ENCODE peak calls at places on chromosome 14, in seven cellular contexts. One of them, this sample, is unnamed.

GRCh38 chr14:37610945-37611523 is 15.6 kb downstream of the TTC6 start:
- DNase-seq in neural progenitor cell: no peak
- DNase-seq in H9: no peak
- DNase-seq in GM12878: no peak
- DNase-seq in HCT116: no peak
- DNase-seq in mesenchymal stem cell: no peak
- DNase-seq in GM23248: no peak
- DNase-seq in this sample: no peak

GRCh38 chr14:37946819-37947218 is 260.9 kb upstream of the SSTR1 start:
- DNase-seq in GM23248: no peak
- DNase-seq in GM12878: no peak
- DNase-seq in mesenchymal stem cell: no peak
- DNase-seq in H9: no peak
- DNase-seq in neural progenitor cell: no peak
- DNase-seq in HCT116: no peak
- DNase-seq in this sample: no peak

GRCh38 chr14:92093320-92093719 is 13.1 kb downstream of the ATXN3 start:
- DNase-seq in GM12878: no peak
- DNase-seq in neural progenitor cell: peak
- DNase-seq in GM23248: peak
- DNase-seq in HCT116: no peak
- DNase-seq in H9: no peak
- DNase-seq in mesenchymal stem cell: peak
- DNase-seq in this sample: peak

GRCh38 chr14:74682169-74682952 is 30.5 kb downstream of the AREL1 start:
- DNase-seq in HCT116: no peak
- DNase-seq in mesenchymal stem cell: no peak
- DNase-seq in GM12878: no peak
- DNase-seq in neural progenitor cell: no peak
- DNase-seq in H9: no peak
- DNase-seq in GM23248: no peak
- DNase-seq in this sample: no peak

GRCh38 chr14:85463512-85463911 is 66.4 kb upstream of the FLRT2 start:
- DNase-seq in GM23248: no peak
- DNase-seq in HCT116: no peak
- DNase-seq in mesenchymal stem cell: no peak
- DNase-seq in neural progenitor cell: no peak
- DNase-seq in H9: no peak
- DNase-seq in GM12878: no peak
- DNase-seq in this sample: no peak

GRCh38 chr14:105664691-105665090 is 138.3 kb downstream of the TMEM121 start:
- DNase-seq in GM12878: no peak
- DNase-seq in HCT116: no peak
- DNase-seq in H9: no peak
- DNase-seq in neural progenitor cell: no peak
- DNase-seq in GM23248: no peak
- DNase-seq in mesenchymal stem cell: no peak
- DNase-seq in this sample: no peak

GRCh38 chr14:61280092-61280525 is 1.0 kb downstream of the TMEM30B start:
- DNase-seq in H9: no peak
- DNase-seq in GM12878: no peak
- DNase-seq in HCT116: no peak
- DNase-seq in mesenchymal stem cell: no peak
- DNase-seq in neural progenitor cell: no peak
- DNase-seq in GM23248: no peak
- DNase-seq in this sample: no peak

GRCh38 chr14:63492391-63492790 is 50.8 kb downstream of the PPP2R5E start:
- DNase-seq in HCT116: no peak
- DNase-seq in mesenchymal stem cell: peak
- DNase-seq in GM12878: no peak
- DNase-seq in GM23248: peak
- DNase-seq in neural progenitor cell: no peak
- DNase-seq in H9: no peak
- DNase-seq in this sample: no peak

GRCh38 chr14:98345186-98345585 is 926.8 kb downstream of the BCL11B start:
- DNase-seq in mesenchymal stem cell: no peak
- DNase-seq in neural progenitor cell: no peak
- DNase-seq in GM12878: no peak
- DNase-seq in HCT116: no peak
- DNase-seq in H9: no peak
- DNase-seq in GM23248: no peak
- DNase-seq in this sample: no peak

GRCh38 chr14:74239848-74240793 is 872 bp downstream of the VSX2 start:
- DNase-seq in neural progenitor cell: peak
- DNase-seq in GM23248: peak
- DNase-seq in mesenchymal stem cell: peak
- DNase-seq in H9: no peak
- DNase-seq in HCT116: no peak
- DNase-seq in GM12878: no peak
- DNase-seq in this sample: no peak

GRCh38 chr14:84401631-84402030 is 1128.3 kb upstream of the FLRT2 start:
- DNase-seq in mesenchymal stem cell: no peak
- DNase-seq in GM23248: no peak
- DNase-seq in HCT116: no peak
- DNase-seq in neural progenitor cell: no peak
- DNase-seq in GM12878: no peak
- DNase-seq in H9: no peak
- DNase-seq in this sample: no peak

GRCh38 chr14:30974628-30975027 is 50.8 kb upstream of the AP4S1 start:
- DNase-seq in H9: no peak
- DNase-seq in GM23248: peak
- DNase-seq in mesenchymal stem cell: peak
- DNase-seq in neural progenitor cell: no peak
- DNase-seq in HCT116: no peak
- DNase-seq in GM12878: no peak
- DNase-seq in this sample: no peak

GRCh38 chr14:54486685-54487084 is 2.1 kb downstream of the GMFB start:
- DNase-seq in GM23248: no peak
- DNase-seq in H9: no peak
- DNase-seq in neural progenitor cell: no peak
- DNase-seq in HCT116: no peak
- DNase-seq in GM12878: no peak
- DNase-seq in mesenchymal stem cell: no peak
- DNase-seq in this sample: no peak

GRCh38 chr14:61475316-61475715 is 153.9 kb downstream of the PRKCH start:
- DNase-seq in mesenchymal stem cell: peak
- DNase-seq in HCT116: peak
- DNase-seq in GM12878: no peak
- DNase-seq in GM23248: peak
- DNase-seq in neural progenitor cell: peak
- DNase-seq in H9: no peak
- DNase-seq in this sample: peak

GRCh38 chr14:28303248-28303647 is 463.3 kb upstream of the FOXG1 start:
- DNase-seq in GM12878: no peak
- DNase-seq in mesenchymal stem cell: no peak
- DNase-seq in GM23248: no peak
- DNase-seq in HCT116: no peak
- DNase-seq in H9: no peak
- DNase-seq in neural progenitor cell: no peak
- DNase-seq in this sample: no peak

GRCh38 chr14:24441904-24442239 is 704 bp downstream of the SDR39U1 start:
- DNase-seq in mesenchymal stem cell: no peak
- DNase-seq in HCT116: no peak
- DNase-seq in GM12878: no peak
- DNase-seq in H9: no peak
- DNase-seq in GM23248: peak
- DNase-seq in neural progenitor cell: no peak
- DNase-seq in this sample: no peak

GRCh38 chr14:65352964-65353530 is 59.5 kb upstream of the FUT8 start:
- DNase-seq in neural progenitor cell: no peak
- DNase-seq in mesenchymal stem cell: no peak
- DNase-seq in GM12878: no peak
- DNase-seq in GM23248: peak
- DNase-seq in HCT116: peak
- DNase-seq in H9: no peak
- DNase-seq in this sample: peak

GRCh38 chr14:59788176-59788575 is 82.4 kb downstream of the RTN1 start:
- DNase-seq in neural progenitor cell: no peak
- DNase-seq in mesenchymal stem cell: no peak
- DNase-seq in H9: no peak
- DNase-seq in GM23248: no peak
- DNase-seq in GM12878: no peak
- DNase-seq in HCT116: no peak
- DNase-seq in this sample: no peak

GRCh38 chr14:34103176-34103575 is 152.3 kb upstream of the EGLN3 start:
- DNase-seq in GM12878: no peak
- DNase-seq in HCT116: no peak
- DNase-seq in mesenchymal stem cell: no peak
- DNase-seq in H9: no peak
- DNase-seq in neural progenitor cell: peak
- DNase-seq in GM23248: no peak
- DNase-seq in this sample: no peak

GRCh38 chr14:64718762-64719161 is 14.5 kb downstream of the PLEKHG3 start:
- DNase-seq in GM23248: no peak
- DNase-seq in neural progenitor cell: no peak
- DNase-seq in GM12878: no peak
- DNase-seq in mesenchymal stem cell: no peak
- DNase-seq in HCT116: no peak
- DNase-seq in H9: no peak
- DNase-seq in this sample: no peak

GRCh38 chr14:103904493-103905107 is 23.7 kb upstream of the TDRD9 start:
- DNase-seq in GM23248: no peak
- DNase-seq in HCT116: no peak
- DNase-seq in neural progenitor cell: no peak
- DNase-seq in mesenchymal stem cell: no peak
- DNase-seq in GM12878: no peak
- DNase-seq in H9: no peak
- DNase-seq in this sample: no peak

GRCh38 chr14:102424520-102424919 is 61.8 kb downstream of the TECPR2 start:
- DNase-seq in mesenchymal stem cell: no peak
- DNase-seq in GM12878: no peak
- DNase-seq in H9: no peak
- DNase-seq in GM23248: no peak
- DNase-seq in neural progenitor cell: no peak
- DNase-seq in HCT116: no peak
- DNase-seq in this sample: no peak

GRCh38 chr14:102430212-102430908 is 67.6 kb downstream of the TECPR2 start:
- DNase-seq in GM12878: no peak
- DNase-seq in GM23248: no peak
- DNase-seq in HCT116: no peak
- DNase-seq in H9: no peak
- DNase-seq in mesenchymal stem cell: no peak
- DNase-seq in neural progenitor cell: no peak
- DNase-seq in this sample: no peak

GRCh38 chr14:102427642-102428041 is 64.9 kb downstream of the TECPR2 start:
- DNase-seq in HCT116: no peak
- DNase-seq in GM12878: no peak
- DNase-seq in neural progenitor cell: no peak
- DNase-seq in GM23248: no peak
- DNase-seq in mesenchymal stem cell: no peak
- DNase-seq in H9: no peak
- DNase-seq in this sample: no peak

GRCh38 chr14:102424923-102425322 is 62.2 kb downstream of the TECPR2 start:
- DNase-seq in H9: peak
- DNase-seq in neural progenitor cell: no peak
- DNase-seq in mesenchymal stem cell: no peak
- DNase-seq in GM23248: no peak
- DNase-seq in HCT116: no peak
- DNase-seq in GM12878: no peak
- DNase-seq in this sample: no peak

DNA sequence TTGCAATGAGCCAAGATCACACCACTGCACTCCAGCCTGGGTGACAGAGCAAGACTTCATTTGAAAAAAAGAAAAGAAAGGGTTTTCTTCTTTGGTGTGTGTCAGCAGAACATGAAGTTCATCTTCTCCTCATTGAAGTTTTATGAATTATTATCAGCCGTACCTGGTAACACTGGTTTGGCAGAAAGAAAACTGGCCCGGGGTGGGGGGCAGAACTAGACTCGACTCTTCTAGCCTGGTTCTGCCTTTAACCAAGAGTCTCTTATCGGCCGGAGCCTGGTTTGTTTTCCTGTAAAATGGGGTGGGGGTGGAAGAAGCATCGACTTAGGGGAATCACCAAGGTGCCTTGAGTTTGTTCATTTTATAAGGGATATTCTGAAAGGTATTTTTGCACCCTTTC is 64.1 kb downstream of the TECPR2 start:
- DNase-seq in GM12878: no peak
- DNase-seq in GM23248: no peak
- DNase-seq in H9: no peak
- DNase-seq in mesenchymal stem cell: no peak
- DNase-seq in HCT116: no peak
- DNase-seq in neural progenitor cell: no peak
- DNase-seq in this sample: no peak
- H3K9ac ChIP-seq in GM12878: no peak
- H3K9ac ChIP-seq in GM23248: no peak
- H3K9ac ChIP-seq in H9: no peak
- H3K9ac ChIP-seq in mesenchymal stem cell: no peak
- H3K9ac ChIP-seq in HCT116: no peak
- H3K9ac ChIP-seq in neural progenitor cell: no peak
- H3K9ac ChIP-seq in this sample: no peak

DNA sequence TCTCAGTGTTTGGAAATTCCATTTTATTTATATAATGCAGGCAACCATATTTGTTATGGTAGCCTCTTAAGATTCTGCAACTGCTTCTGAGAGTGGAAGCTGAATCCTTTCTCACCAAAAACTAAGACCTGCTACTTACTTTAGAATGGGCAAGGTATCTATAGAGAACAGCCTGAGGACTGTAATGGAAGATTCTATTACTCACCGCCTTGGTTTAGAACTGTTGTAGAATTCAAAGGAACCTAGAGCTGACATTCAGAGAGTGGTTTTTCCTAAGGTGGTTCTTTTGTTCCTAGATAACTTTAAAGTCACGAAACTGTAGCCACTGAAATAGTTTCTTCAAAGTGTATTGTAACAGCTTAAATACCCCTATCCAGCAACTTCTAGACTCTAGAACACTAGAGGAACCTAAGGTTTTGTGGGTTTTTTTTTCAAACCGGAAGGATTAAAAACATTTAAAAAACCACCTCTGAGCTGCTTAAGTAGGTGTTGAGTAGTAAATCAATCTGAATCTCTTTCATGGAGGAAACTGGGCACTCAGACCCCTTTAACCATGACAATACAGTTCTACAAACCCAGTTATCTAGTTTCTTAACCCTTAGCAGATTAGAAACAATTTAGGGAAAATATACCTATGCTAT is 4.2 kb downstream of the TDP1 start:
- DNase-seq in H9: no peak
- DNase-seq in neural progenitor cell: no peak
- DNase-seq in GM12878: no peak
- DNase-seq in HCT116: no peak
- DNase-seq in GM23248: no peak
- DNase-seq in mesenchymal stem cell: no peak
- DNase-seq in this sample: no peak
- H3K4me2 ChIP-seq in H9: no peak
- H3K4me2 ChIP-seq in neural progenitor cell: no peak
- H3K4me2 ChIP-seq in GM12878: no peak
- H3K4me2 ChIP-seq in HCT116: no peak
- H3K4me2 ChIP-seq in GM23248: no peak
- H3K4me2 ChIP-seq in mesenchymal stem cell: no peak
- H3K4me2 ChIP-seq in this sample: no peak

GRCh38 chr14:89041245-89041585 is 216.8 kb downstream of the TTC8 start:
- DNase-seq in GM23248: no peak
- DNase-seq in mesenchymal stem cell: no peak
- DNase-seq in HCT116: peak
- DNase-seq in neural progenitor cell: no peak
- DNase-seq in GM12878: no peak
- DNase-seq in H9: no peak
- DNase-seq in this sample: no peak
- H3K9ac ChIP-seq in GM23248: peak
- H3K9ac ChIP-seq in mesenchymal stem cell: peak
- H3K9ac ChIP-seq in HCT116: peak
- H3K9ac ChIP-seq in neural progenitor cell: no peak
- H3K9ac ChIP-seq in GM12878: no peak
- H3K9ac ChIP-seq in H9: no peak
- H3K9ac ChIP-seq in this sample: no peak

GRCh38 chr14:90061849-90062794 is at the start of gene KCNK13:
- DNase-seq in GM12878: no peak
- DNase-seq in HCT116: no peak
- DNase-seq in neural progenitor cell: peak
- DNase-seq in mesenchymal stem cell: peak
- DNase-seq in GM23248: peak
- DNase-seq in H9: peak
- DNase-seq in this sample: no peak
- H3K4me2 ChIP-seq in GM12878: peak
- H3K4me2 ChIP-seq in HCT116: peak
- H3K4me2 ChIP-seq in neural progenitor cell: peak
- H3K4me2 ChIP-seq in mesenchymal stem cell: peak
- H3K4me2 ChIP-seq in GM23248: peak
- H3K4me2 ChIP-seq in H9: peak
- H3K4me2 ChIP-seq in this sample: peak

This sample was measured in Karpas-422.